ENCODE peak calls at places on chromosomes 3 and 15, in seven cellular contexts. H is T-helper 9 cell; X is GM10248; S is activated T-helper 1 cell treated with anti-CD3 and anti-CD28 coated beads, Interleukin-2, amount 50 U/mL, for 16 hours; G is cardiac fibroblast; L is A549; M is brain microvascular endothelial cell. D is an unnamed sample.

GRCh38 chr15:85354432-85354831 is 26.0 kb upstream of the AKAP13 start:
- DNase-seq in H (no peak), X (no peak), S (no peak), G (peak), L (no peak), M (peak), D (no peak)

GRCh38 chr3:77324115-77324514 is 284.2 kb downstream of the ROBO2 start:
- DNase-seq in H (no peak), X (no peak), S (no peak), G (no peak), L (no peak), M (no peak), D (no peak)

GRCh38 chr15:74306801-74307217 is 60.6 kb downstream of the CYP11A1 start:
- DNase-seq in H (no peak), X (no peak), S (no peak), G (no peak), L (no peak), M (no peak), D (no peak)

GRCh38 chr3:179450321-179450720 is 949 bp downstream of the GNB4 start:
- DNase-seq in H (no peak), X (no peak), S (no peak), G (peak), L (no peak), M (no peak), D (peak)

GRCh38 chr15:67838789-67839332 is 984 bp downstream of the RNU6-1 start:
- DNase-seq in H (no peak), X (no peak), S (no peak), G (peak), L (no peak), M (no peak), D (peak)

GRCh38 chr3:135362889-135363288 is 567.8 kb downstream of the EPHB1 start:
- DNase-seq in H (no peak), X (no peak), S (no peak), G (no peak), L (no peak), M (no peak), D (no peak)

GRCh38 chr3:187705164-187705563 is 2.8 kb upstream of the RTP2 start:
- DNase-seq in H (no peak), X (no peak), S (no peak), G (no peak), L (no peak), M (peak), D (no peak)

GRCh38 chr15:77029166-77030041 is 34.5 kb downstream of the PSTPIP1 start:
- DNase-seq in H (no peak), X (no peak), S (no peak), G (no peak), L (no peak), M (no peak), D (no peak)

GRCh38 chr15:63481105-63481810 is 23.1 kb upstream of the USP3 start:
- DNase-seq in H (no peak), X (no peak), S (no peak), G (no peak), L (peak), M (no peak), D (peak)

GRCh38 chr15:97683816-97684215 is 276.7 kb upstream of the ARRDC4 start:
- DNase-seq in H (no peak), X (no peak), S (no peak), G (no peak), L (no peak), M (no peak), D (no peak)

GRCh38 chr15:82126346-82126745 is 80.5 kb upstream of the MEX3B start:
- DNase-seq in H (no peak), X (no peak), S (no peak), G (no peak), L (no peak), M (no peak), D (no peak)

GRCh38 chr3:56468184-56469106 is at the start of gene ERC2:
- DNase-seq in H (no peak), X (no peak), S (no peak), G (peak), L (peak), M (no peak), D (peak)

GRCh38 chr3:77411990-77412389 is 372.1 kb downstream of the ROBO2 start:
- DNase-seq in H (no peak), X (no peak), S (no peak), G (no peak), L (no peak), M (no peak), D (peak)

GRCh38 chr3:12719541-12719940 is 39.5 kb downstream of the TMEM40 start:
- DNase-seq in H (no peak), X (no peak), S (no peak), G (no peak), L (no peak), M (no peak), D (no peak)

GRCh38 chr15:49734831-49735508 is 114.1 kb downstream of the DTWD1 start:
- DNase-seq in H (no peak), X (no peak), S (no peak), G (no peak), L (no peak), M (no peak), D (no peak)

GRCh38 chr3:32442766-32443165 is 51.1 kb downstream of the CMTM7 start:
- DNase-seq in H (no peak), X (no peak), S (no peak), G (no peak), L (no peak), M (no peak), D (no peak)

GRCh38 chr3:187238239-187238638 is 41.0 kb downstream of the RTP1 start:
- DNase-seq in H (no peak), X (no peak), S (no peak), G (no peak), L (no peak), M (no peak), D (no peak)

GRCh38 chr15:80891006-80891405 is 98.6 kb downstream of the MESD start:
- DNase-seq in H (no peak), X (no peak), S (no peak), G (no peak), L (no peak), M (no peak), D (no peak)

GRCh38 chr3:17166369-17166768 is 281.6 kb downstream of the PLCL2 start:
- DNase-seq in H (no peak), X (no peak), S (no peak), G (no peak), L (no peak), M (no peak), D (no peak)

GRCh38 chr3:195466251-195466650 is 23.4 kb upstream of the ACAP2 start:
- DNase-seq in H (no peak), X (no peak), S (no peak), G (no peak), L (no peak), M (peak), D (no peak)

GRCh38 chr15:68209735-68210408 is 4.7 kb upstream of the CALML4 start:
- DNase-seq in H (no peak), X (peak), S (no peak), G (no peak), L (no peak), M (no peak), D (no peak)

GRCh38 chr3:45560270-45561020 is 34.1 kb upstream of the LIMD1 start:
- DNase-seq in H (no peak), X (no peak), S (no peak), G (peak), L (no peak), M (no peak), D (peak)

GRCh38 chr3:89851974-89852621 is 744.7 kb downstream of the EPHA3 start:
- DNase-seq in H (no peak), X (no peak), S (no peak), G (peak), L (peak), M (peak), D (peak)

GRCh38 chr3:73461582-73461981 is 163.2 kb downstream of the PDZRN3 start:
- DNase-seq in H (no peak), X (no peak), S (no peak), G (peak), L (no peak), M (peak), D (peak)

GRCh38 chr3:163622384-163622783 is 1455.9 kb downstream of the SI start:
- DNase-seq in H (no peak), X (no peak), S (no peak), G (peak), L (peak), M (peak), D (peak)

GRCh38 chr3:171936231-171936841 is 93.2 kb downstream of the TMEM212 start:
- DNase-seq in H (no peak), X (no peak), S (no peak), G (peak), L (peak), M (peak), D (peak)

GRCh38 chr3:75631541-75631940 is 32.6 kb upstream of the FRG2C start:
- DNase-seq in H (no peak), X (no peak), S (no peak), G (no peak), L (no peak), M (no peak), D (no peak)